ENCODE peak calls at places on chromosome X, in eight cellular contexts. X is BE2C, L is astrocyte of the spinal cord, A is cardiac muscle cell, D is fibroblast of mammary gland, O is bronchial epithelial cell, G is lower lobe of right lung, J is GM13976. Z is an unnamed sample.

GRCh38 chrX:79408623-79409322 is 41.6 kb upstream of the ITM2A start:
- DNase-seq in X (no peak), L (no peak), A (no peak), D (no peak), O (no peak), G (no peak), J (no peak), Z (no peak)

GRCh38 chrX:34884693-34885277 is 57.8 kb upstream of the FAM47B start:
- DNase-seq in X (no peak), L (peak), A (no peak), D (peak), O (peak), G (no peak), J (no peak), Z (no peak)

GRCh38 chrX:120309873-120310730 is 1.2 kb downstream of the TMEM255A start:
- DNase-seq in X (no peak), L (no peak), A (peak), D (no peak), O (no peak), G (peak), J (peak), Z (no peak)

GRCh38 chrX:109511113-109511512 is 25.5 kb upstream of the NXT2 start:
- DNase-seq in X (no peak), L (no peak), A (no peak), D (no peak), O (no peak), G (no peak), J (no peak), Z (no peak)

GRCh38 chrX:118437283-118437682 is 58.3 kb upstream of the DOCK11 start:
- DNase-seq in X (no peak), L (no peak), A (no peak), D (peak), O (no peak), G (no peak), J (no peak), Z (no peak)

GRCh38 chrX:53440631-53441517 is 6.7 kb upstream of the HSD17B10 start:
- DNase-seq in X (no peak), L (peak), A (no peak), D (peak), O (peak), G (peak), J (no peak), Z (peak)

GRCh38 chrX:41145920-41146608 is 60.8 kb downstream of the USP9X start:
- DNase-seq in X (no peak), L (peak), A (no peak), D (peak), O (peak), G (no peak), J (no peak), Z (no peak)

GRCh38 chrX:119512145-119512800 is 44.0 kb downstream of the SLC25A5 start:
- DNase-seq in X (peak), L (peak), A (peak), D (peak), O (peak), G (peak), J (peak), Z (peak)

GRCh38 chrX:48938721-48939416 is 18.5 kb downstream of the OTUD5 start:
- DNase-seq in X (no peak), L (no peak), A (no peak), D (no peak), O (no peak), G (no peak), J (peak), Z (no peak)

GRCh38 chrX:150201841-150202240 is 161.3 kb upstream of the MAMLD1 start:
- DNase-seq in X (no peak), L (peak), A (no peak), D (peak), O (no peak), G (no peak), J (no peak), Z (no peak)

GRCh38 chrX:133273180-133273579 is 55.0 kb upstream of the TFDP3 start:
- DNase-seq in X (no peak), L (no peak), A (no peak), D (no peak), O (no peak), G (no peak), J (no peak), Z (no peak)

GRCh38 chrX:281166-281999 is at the start of gene PLCXD1:
- DNase-seq in X (peak), L (peak), A (peak), D (no peak), O (no peak), G (peak), J (peak), Z (no peak)

GRCh38 chrX:69016220-69016941 is 148.9 kb downstream of the PJA1 start:
- DNase-seq in X (no peak), L (no peak), A (no peak), D (peak), O (no peak), G (no peak), J (peak), Z (no peak)

GRCh38 chrX:109740076-109740809 is 7.2 kb upstream of the ACSL4 start:
- DNase-seq in X (no peak), L (no peak), A (no peak), D (peak), O (peak), G (no peak), J (no peak), Z (peak)

GRCh38 chrX:18146954-18147353 is 73.7 kb downstream of the BEND2 start:
- DNase-seq in X (no peak), L (peak), A (peak), D (peak), O (peak), G (no peak), J (no peak), Z (no peak)

GRCh38 chrX:134470013-134470412 is 10.0 kb downstream of the HPRT1 start:
- DNase-seq in X (no peak), L (no peak), A (no peak), D (no peak), O (no peak), G (no peak), J (no peak), Z (no peak)

GRCh38 chrX:49172280-49172780 is 632 bp downstream of the PLP2 start:
- DNase-seq in X (peak), L (peak), A (peak), D (peak), O (peak), G (peak), J (peak), Z (peak)

GRCh38 chrX:67563469-67564448 is 19.9 kb downstream of the AR start:
- DNase-seq in X (no peak), L (no peak), A (no peak), D (peak), O (no peak), G (no peak), J (no peak), Z (no peak)

GRCh38 chrX:154541896-154542722 is 4.5 kb downstream of the G6PD start:
- DNase-seq in X (peak), L (peak), A (no peak), D (peak), O (peak), G (peak), J (no peak), Z (peak)

GRCh38 chrX:153901753-153902140 is 2.7 kb upstream of the AVPR2 start:
- DNase-seq in X (no peak), L (no peak), A (no peak), D (no peak), O (no peak), G (no peak), J (no peak), Z (no peak)

GRCh38 chrX:119145241-119145653 is 17.6 kb upstream of the KIAA1210 start:
- DNase-seq in X (peak), L (no peak), A (peak), D (peak), O (peak), G (no peak), J (no peak), Z (no peak)

GRCh38 chrX:153305941-153306464 is 15.6 kb downstream of the PNMA6F start:
- DNase-seq in X (no peak), L (no peak), A (no peak), D (no peak), O (no peak), G (no peak), J (no peak), Z (no peak)

GRCh38 chrX:17968367-17968766 is 107.3 kb upstream of the RAI2 start:
- DNase-seq in X (no peak), L (no peak), A (no peak), D (no peak), O (no peak), G (no peak), J (no peak), Z (no peak)

GRCh38 chrX:84710611-84711010 is 208.4 kb upstream of the HDX start:
- DNase-seq in X (no peak), L (no peak), A (no peak), D (no peak), O (peak), G (no peak), J (no peak), Z (no peak)

GRCh38 chrX:44012484-44013096 is 39.4 kb upstream of the NDP start:
- DNase-seq in X (no peak), L (peak), A (no peak), D (peak), O (peak), G (peak), J (no peak), Z (peak)

GRCh38 chrX:41889317-41890025 is 33.9 kb downstream of the CASK start:
- DNase-seq in X (no peak), L (peak), A (no peak), D (peak), O (peak), G (no peak), J (no peak), Z (no peak)

GRCh38 chrX:46836701-46837542 is at the start of gene RP2:
- DNase-seq in X (peak), L (peak), A (peak), D (peak), O (peak), G (peak), J (peak), Z (peak)
- TF ChIP-seq CTCF in X (no peak), L (no peak), A (no peak), D (no peak), O (peak), G (peak), J (peak), Z (no peak)

DNA sequence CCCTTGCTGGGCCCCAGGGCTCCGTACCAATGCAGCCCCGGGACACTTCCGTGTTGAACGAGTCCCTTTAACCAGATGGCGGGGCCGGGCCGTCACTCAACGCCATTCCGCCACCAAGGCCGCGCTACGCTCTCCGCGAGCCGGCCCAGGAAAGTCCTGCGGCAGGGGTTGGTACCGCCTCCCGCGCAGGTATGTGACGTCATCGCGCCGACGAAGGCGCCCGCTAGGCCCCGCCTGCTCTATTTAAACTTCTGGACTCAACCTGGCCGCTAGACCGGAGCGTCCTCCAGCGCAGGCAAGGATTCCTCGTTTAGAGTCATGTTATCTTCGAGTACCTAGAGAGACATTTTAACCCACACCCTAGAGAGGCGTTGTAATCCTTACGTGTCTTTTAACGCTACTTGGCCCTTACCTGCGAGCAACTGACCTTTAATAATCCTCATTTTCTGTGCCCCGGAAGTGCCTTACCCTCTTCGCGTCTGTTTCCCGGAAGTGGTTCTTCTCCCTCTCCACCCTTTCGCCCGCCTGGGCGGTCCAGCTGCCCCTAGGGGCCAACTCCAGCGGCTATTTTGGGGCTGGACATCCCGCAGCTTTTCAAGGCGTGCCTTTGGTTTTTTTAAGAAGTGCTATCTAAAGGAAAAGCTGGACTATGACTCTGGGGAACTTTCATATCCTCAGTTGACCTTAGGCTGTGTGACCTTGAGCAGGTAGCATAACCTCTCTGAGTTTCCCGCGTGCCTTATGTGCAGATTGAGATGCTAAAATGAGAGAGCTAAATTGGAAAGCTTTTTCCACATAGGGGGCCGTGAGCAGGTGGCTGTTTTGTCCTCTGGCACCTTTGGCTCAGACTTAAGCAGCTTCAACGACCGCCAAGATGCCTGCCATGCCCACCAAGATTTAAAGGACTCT is at the start of gene PNPLA4:
- DNase-seq in X (no peak), L (peak), A (peak), D (peak), O (peak), G (peak), J (peak), Z (peak)
- TF ChIP-seq CTCF in X (no peak), L (peak), A (no peak), D (no peak), O (peak), G (peak), J (peak), Z (peak)

GRCh38 chrX:54481751-54482150 is 14.3 kb downstream of the FGD1 start:
- DNase-seq in X (peak), L (no peak), A (no peak), D (peak), O (no peak), G (no peak), J (no peak), Z (no peak)
- TF ChIP-seq CTCF in X (peak), L (peak), A (peak), D (peak), O (no peak), G (no peak), J (no peak), Z (no peak)

GRCh38 chrX:30488092-30488491 is 89.5 kb downstream of the TASL start:
- DNase-seq in X (no peak), L (no peak), A (peak), D (peak), O (no peak), G (no peak), J (peak), Z (no peak)

GRCh38 chrX:30493348-30493747 is 84.2 kb downstream of the TASL start:
- DNase-seq in X (no peak), L (no peak), A (no peak), D (no peak), O (no peak), G (no peak), J (no peak), Z (no peak)

GRCh38 chrX:30483996-30484395 is 93.6 kb downstream of the TASL start:
- DNase-seq in X (no peak), L (no peak), A (peak), D (no peak), O (no peak), G (no peak), J (no peak), Z (no peak)

DNA sequence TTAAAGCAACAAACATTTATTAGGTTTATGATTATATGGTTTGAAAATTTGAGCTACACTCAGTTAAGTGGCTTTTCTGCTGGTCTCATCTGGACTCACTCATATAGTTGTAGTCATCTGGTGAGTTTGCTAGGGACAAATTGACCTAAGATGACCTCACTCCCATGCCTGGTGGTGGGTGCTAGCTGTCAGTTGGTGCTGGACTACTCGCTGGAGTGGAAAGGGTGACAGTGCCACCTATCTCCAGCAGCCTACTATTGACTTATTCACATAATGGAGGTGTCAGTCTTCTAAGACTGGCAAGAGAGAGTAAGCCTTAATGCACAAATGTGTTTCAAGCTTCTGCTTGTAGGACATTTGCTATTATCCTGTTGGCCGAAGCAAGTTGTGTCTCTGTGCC is 88.2 kb downstream of the TASL start:
- DNase-seq in X (no peak), L (no peak), A (peak), D (peak), O (no peak), G (no peak), J (no peak), Z (no peak)
- TF ChIP-seq CTCF in X (no peak), L (no peak), A (no peak), D (no peak), O (no peak), G (no peak), J (no peak), Z (no peak)

GRCh38 chrX:132023896-132024386 is 839 bp downstream of the STK26 start:
- DNase-seq in X (no peak), L (no peak), A (peak), D (peak), O (peak), G (peak), J (peak), Z (peak)

GRCh38 chrX:132022863-132023116 is 312 bp upstream of the STK26 start:
- DNase-seq in X (no peak), L (no peak), A (no peak), D (no peak), O (no peak), G (no peak), J (no peak), Z (no peak)

GRCh38 chrX:132025085-132025484 is 2.0 kb downstream of the STK26 start:
- DNase-seq in X (no peak), L (no peak), A (peak), D (no peak), O (no peak), G (no peak), J (no peak), Z (no peak)

GRCh38 chrX:132023117-132023895 is at the start of gene STK26:
- DNase-seq in X (peak), L (peak), A (peak), D (peak), O (peak), G (peak), J (peak), Z (peak)

DNA sequence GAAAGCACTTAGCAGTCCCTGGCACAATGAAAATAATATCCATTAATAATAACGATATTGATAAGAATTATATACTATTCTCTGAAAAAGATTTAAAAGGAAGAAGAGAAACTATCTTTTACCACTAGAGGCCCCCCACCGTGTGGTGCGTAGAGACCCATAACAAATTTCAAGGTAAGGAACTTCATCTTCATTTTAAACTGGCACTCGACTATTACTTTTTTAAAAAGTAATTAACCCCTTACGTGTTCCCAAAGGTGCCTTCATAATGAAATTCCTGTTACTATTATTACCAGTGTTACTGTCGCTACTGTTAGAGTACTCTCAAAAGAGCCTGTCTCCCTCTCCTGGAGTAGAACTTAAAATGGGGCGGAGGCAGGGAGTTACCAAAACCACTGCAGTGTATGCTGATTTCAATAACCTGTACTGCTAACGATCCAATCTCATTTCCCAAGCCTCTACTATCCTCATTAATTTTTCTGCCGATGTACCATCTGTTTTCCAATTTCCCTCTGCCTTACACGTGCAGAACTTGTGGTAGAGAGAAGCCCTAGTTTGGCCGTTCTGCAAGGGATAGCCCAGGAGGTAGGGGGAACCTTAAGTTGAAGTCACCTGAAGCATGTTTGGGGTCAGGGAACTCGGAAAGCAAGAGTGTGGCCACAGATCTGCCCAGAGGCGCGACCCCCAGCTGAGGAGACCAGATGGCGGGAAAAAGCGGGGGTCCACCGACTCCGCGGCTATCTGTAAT is 813 bp upstream of the STK26 start:
- DNase-seq in X (no peak), L (peak), A (peak), D (no peak), O (peak), G (no peak), J (peak), Z (no peak)
- TF ChIP-seq CTCF in X (peak), L (peak), A (peak), D (peak), O (no peak), G (peak), J (no peak), Z (peak)

DNA sequence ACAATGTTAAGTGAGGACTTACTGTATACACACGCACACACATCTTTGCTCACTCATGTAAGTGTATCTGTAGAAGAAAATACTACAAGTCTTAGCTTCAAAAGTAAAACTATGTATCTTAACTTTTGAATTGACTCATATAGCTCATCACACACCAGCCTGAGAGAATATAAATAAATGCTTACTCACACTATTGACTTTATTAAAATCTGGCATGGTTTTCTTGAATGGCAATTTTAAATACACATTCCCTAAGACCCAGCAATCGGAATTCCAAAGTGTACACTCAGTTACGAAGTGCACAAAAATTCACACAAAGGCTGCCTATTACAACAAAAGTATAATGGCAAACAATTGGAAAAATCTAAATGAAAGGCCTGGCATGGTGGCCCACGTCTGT is 2.0 kb downstream of the ERCC6L start:
- DNase-seq in X (no peak), L (no peak), A (no peak), D (peak), O (peak), G (no peak), J (no peak), Z (no peak)
- TF ChIP-seq CTCF in X (no peak), L (no peak), A (no peak), D (no peak), O (no peak), G (no peak), J (no peak), Z (no peak)

DNA sequence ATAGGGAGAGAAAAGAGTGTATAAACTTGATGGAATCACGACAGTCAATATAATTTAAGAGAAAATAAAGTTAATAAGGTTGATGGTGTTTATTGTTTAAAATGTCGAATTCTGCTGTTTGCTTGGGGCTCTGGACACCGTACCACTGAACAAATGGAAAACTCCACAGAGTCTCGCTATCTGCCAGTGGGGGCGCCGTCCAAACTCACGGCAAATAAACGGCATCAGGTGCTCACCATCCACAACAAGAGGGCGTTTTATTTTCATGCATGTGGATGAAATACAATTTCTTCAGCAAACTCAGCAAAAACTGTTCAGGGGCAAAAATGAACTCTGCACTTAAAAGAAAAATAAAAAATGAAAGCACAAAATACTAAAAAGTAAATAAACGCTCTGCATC is 46.6 kb upstream of the FAM47C start:
- DNase-seq in X (no peak), L (no peak), A (no peak), D (no peak), O (peak), G (no peak), J (no peak), Z (no peak)
- TF ChIP-seq CTCF in X (peak), L (no peak), A (no peak), D (no peak), O (peak), G (no peak), J (no peak), Z (no peak)